ENCODE peak calls at places on chromosomes 2 and 18, in four cellular contexts. I, M, A and N are unnamed samples.

GRCh38 chr2:45145073-45145899 is 136.0 kb upstream of the SIX2 start:
- DNase-seq in I (no peak), M (no peak), A (no peak), N (no peak)

GRCh38 chr2:168687314-168687713 is 115.1 kb upstream of the NOSTRIN start:
- DNase-seq in I (no peak), M (peak; percentile 21), A (peak; percentile 4), N (no peak)

GRCh38 chr2:19607931-19608762 is 249.7 kb upstream of the OSR1 start:
- DNase-seq in I (no peak), M (no peak), A (no peak), N (no peak)

GRCh38 chr2:15941483-15941853 is 1.1 kb downstream of the MYCN start:
- DNase-seq in I (no peak), M (peak; percentile 83), A (no peak), N (no peak)

GRCh38 chr2:48534781-48535180 is 4.8 kb downstream of the STON1 start:
- DNase-seq in I (no peak), M (no peak), A (no peak), N (no peak)

GRCh38 chr18:36327352-36328316 is 30.1 kb downstream of the FHOD3 start:
- DNase-seq in I (no peak), M (no peak), A (no peak), N (no peak)

GRCh38 chr2:179543361-179543901 is 278.8 kb upstream of the SESTD1 start:
- DNase-seq in I (no peak), M (peak; percentile 77), A (no peak), N (no peak)

GRCh38 chr2:101698419-101699190 is 1.1 kb downstream of the MAP4K4 start:
- DNase-seq in I (peak; percentile 9), M (no peak), A (peak; percentile 50), N (no peak)

GRCh38 chr2:31235504-31235902 is 1.6 kb downstream of the EHD3 start:
- DNase-seq in I (peak; percentile 6), M (no peak), A (no peak), N (peak; percentile 7)

GRCh38 chr2:290090-290722 is 2.3 kb upstream of the ALKAL2 start:
- DNase-seq in I (no peak), M (peak; percentile 81), A (no peak), N (no peak)

GRCh38 chr2:100757621-100758394 is 62.1 kb upstream of the NPAS2 start:
- DNase-seq in I (no peak), M (no peak), A (no peak), N (no peak)